ENCODE peak calls at places on chromosomes 16 and 17, in ten cellular contexts. E, L, A, T, P, R, F, B, Y and O are unnamed samples.

GRCh38 chr17:7912927-7913524 is 3.1 kb downstream of the RNF227 start:
- DNase-seq in E (peak; percentile 49), L (peak; percentile 89), A (peak; percentile 79), T (no peak), P (peak; percentile 81), R (no peak), F (no peak), B (peak; percentile 48), Y (no peak), O (peak; percentile 55)

GRCh38 chr16:27108051-27108770 is 41.5 kb downstream of the C16orf82 start:
- DNase-seq in E (no peak), L (no peak), A (no peak), T (no peak), P (no peak), R (no peak), F (no peak), B (no peak), Y (no peak), O (no peak)

GRCh38 chr17:40598021-40598927 is 33.0 kb upstream of the CCR7 start:
- DNase-seq in E (no peak), L (no peak), A (no peak), T (no peak), P (no peak), R (no peak), F (no peak), B (no peak), Y (no peak), O (no peak)

GRCh38 chr16:12471383-12471782 is 332.3 kb downstream of the CPPED1 start:
- DNase-seq in E (no peak), L (no peak), A (no peak), T (no peak), P (no peak), R (no peak), F (no peak), B (no peak), Y (no peak), O (no peak)

GRCh38 chr16:23145186-23145585 is 4.1 kb downstream of the USP31 start:
- DNase-seq in E (no peak), L (no peak), A (no peak), T (no peak), P (no peak), R (no peak), F (no peak), B (no peak), Y (no peak), O (no peak)

GRCh38 chr17:17937450-17937849 is 34.8 kb downstream of the TOM1L2 start:
- DNase-seq in E (no peak), L (no peak), A (no peak), T (no peak), P (no peak), R (no peak), F (no peak), B (no peak), Y (no peak), O (no peak)

GRCh38 chr16:25092489-25092888 is 19.1 kb upstream of the LCMT1 start:
- DNase-seq in E (no peak), L (no peak), A (no peak), T (no peak), P (no peak), R (no peak), F (no peak), B (no peak), Y (no peak), O (no peak)

GRCh38 chr17:64357191-64357981 is 33.3 kb downstream of the PECAM1 start:
- DNase-seq in E (peak; percentile 39), L (no peak), A (no peak), T (peak; percentile 69), P (no peak), R (no peak), F (peak; percentile 58), B (peak; percentile 86), Y (peak; percentile 66), O (peak; percentile 83)

GRCh38 chr17:1793447-1793806 is 31.6 kb downstream of the SERPINF1 start:
- DNase-seq in E (no peak), L (no peak), A (peak; percentile 57), T (no peak), P (no peak), R (no peak), F (no peak), B (peak; percentile 79), Y (no peak), O (no peak)

GRCh38 chr17:28270055-28270454 is 48.9 kb upstream of the TMEM97 start:
- DNase-seq in E (no peak), L (no peak), A (peak; percentile 28), T (no peak), P (no peak), R (no peak), F (no peak), B (no peak), Y (no peak), O (no peak)

GRCh38 chr16:67245189-67245585 is 2.1 kb downstream of the FHOD1 start:
- DNase-seq in E (no peak), L (no peak), A (no peak), T (no peak), P (no peak), R (no peak), F (no peak), B (peak; percentile 91), Y (no peak), O (no peak)

GRCh38 chr17:30379303-30380105 is 777 bp downstream of the CPD start:
- DNase-seq in E (no peak), L (peak; percentile 30), A (peak; percentile 38), T (no peak), P (no peak), R (no peak), F (peak; percentile 35), B (peak; percentile 22), Y (peak; percentile 20), O (peak; percentile 28)

GRCh38 chr17:31424944-31425582 is 33.6 kb downstream of the RAB11FIP4 start:
- DNase-seq in E (no peak), L (no peak), A (peak; percentile 86), T (no peak), P (no peak), R (no peak), F (no peak), B (peak; percentile 93), Y (no peak), O (no peak)

GRCh38 chr16:50467943-50468748 is 80.0 kb upstream of the NKD1 start:
- DNase-seq in E (no peak), L (no peak), A (no peak), T (no peak), P (no peak), R (no peak), F (no peak), B (peak; percentile 91), Y (no peak), O (no peak)

GRCh38 chr17:77420476-77420803 is 279.7 kb downstream of the SEC14L1 start:
- DNase-seq in E (no peak), L (no peak), A (no peak), T (no peak), P (no peak), R (no peak), F (no peak), B (peak; percentile 58), Y (no peak), O (peak; percentile 33)
- H3K4me3 ChIP-seq in E (no peak overlapping the region), L (peak overlapping the region; percentile 44), A (no peak overlapping the region), T (no peak overlapping the region), P (no peak overlapping the region), R (no peak overlapping the region), F (no peak overlapping the region), B (no peak overlapping the region), Y (no peak overlapping the region), O (no peak overlapping the region)

DNA sequence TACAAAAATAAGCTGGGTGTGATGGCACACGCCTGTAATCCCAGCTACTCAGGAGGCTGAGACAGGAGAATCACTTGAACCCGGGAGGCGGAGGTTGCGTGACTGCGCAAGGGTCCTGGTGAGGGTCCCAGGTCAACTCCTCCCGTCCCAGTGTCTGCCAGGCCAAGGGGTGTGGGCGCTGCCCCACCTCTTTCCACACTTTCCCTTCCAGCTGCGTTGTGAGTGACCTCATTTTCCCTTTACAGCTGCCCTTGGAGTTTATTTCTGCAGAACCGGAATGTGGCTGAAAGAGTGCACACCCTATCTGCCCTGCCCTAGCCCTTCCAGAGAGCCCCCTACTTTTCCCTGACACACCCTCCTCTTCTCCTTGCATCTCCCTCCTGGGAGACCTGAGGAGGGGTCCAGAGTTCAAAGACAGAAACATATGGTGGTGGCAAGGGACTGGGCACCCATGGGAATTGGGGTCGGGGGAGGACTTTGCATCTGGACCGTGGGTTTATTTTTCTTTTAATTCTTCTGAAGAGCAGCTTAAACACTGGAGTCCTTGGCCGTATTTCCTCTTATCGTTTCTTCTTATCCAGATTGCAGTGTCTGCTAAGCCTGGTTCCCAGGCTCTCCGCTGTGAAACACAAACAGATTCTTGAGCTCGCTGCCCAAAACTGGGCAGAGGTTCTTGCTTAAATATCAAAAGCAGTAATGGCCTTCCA is 20.9 kb downstream of the MRC2 start:
- DNase-seq in E (no peak), L (no peak), A (no peak), T (no peak), P (no peak), R (no peak), F (no peak), B (no peak), Y (no peak), O (peak; percentile 27)
- H3K27ac ChIP-seq in E (no peak overlapping the region), L (no peak overlapping the region), A (no peak overlapping the region), T (peak overlapping the region; percentile 28), P (no peak overlapping the region), R (no peak overlapping the region), F (peak overlapping the region; percentile 71), B (peak overlapping the region; percentile 17), Y (peak overlapping the region; percentile 59), O (no peak overlapping the region)

GRCh38 chr16:57531635-57532220 is 4.6 kb downstream of the CCDC102A start:
- DNase-seq in E (no peak), L (no peak), A (no peak), T (no peak), P (no peak), R (no peak), F (no peak), B (peak; percentile 1), Y (no peak), O (no peak)

GRCh38 chr16:57533618-57534336 is 2.6 kb downstream of the CCDC102A start:
- DNase-seq in E (no peak), L (no peak), A (no peak), T (peak; percentile 8), P (no peak), R (no peak), F (no peak), B (peak; percentile 2), Y (no peak), O (peak; percentile 63)

GRCh38 chr16:57532251-57532625 is 4.1 kb downstream of the CCDC102A start:
- DNase-seq in E (no peak), L (peak; percentile 27), A (no peak), T (no peak), P (no peak), R (no peak), F (no peak), B (peak; percentile 4), Y (no peak), O (no peak)

GRCh38 chr16:57534337-57534880 is 2.0 kb downstream of the CCDC102A start:
- DNase-seq in E (no peak), L (no peak), A (no peak), T (no peak), P (no peak), R (no peak), F (no peak), B (peak; percentile 0), Y (no peak), O (no peak)

GRCh38 chr16:57533366-57533617 is 3.1 kb downstream of the CCDC102A start:
- DNase-seq in E (no peak), L (no peak), A (no peak), T (no peak), P (no peak), R (no peak), F (no peak), B (no peak), Y (no peak), O (no peak)
- H3K4me3 ChIP-seq in E (no peak overlapping the region), L (no peak overlapping the region), A (no peak overlapping the region), T (no peak overlapping the region), P (no peak overlapping the region), R (no peak overlapping the region), F (no peak overlapping the region), B (no peak overlapping the region), Y (peak overlapping the region; percentile 24), O (no peak overlapping the region)

GRCh38 chr17:38709864-38710602 is 5.0 kb downstream of the MLLT6 start:
- DNase-seq in E (no peak), L (no peak), A (no peak), T (no peak), P (no peak), R (no peak), F (no peak), B (peak; percentile 67), Y (no peak), O (peak; percentile 88)
- H3K27ac ChIP-seq in E (no peak overlapping the region), L (no peak overlapping the region), A (no peak overlapping the region), T (no peak overlapping the region), P (no peak overlapping the region), R (no peak overlapping the region), F (no peak overlapping the region), B (peak overlapping the region; percentile 63), Y (no peak overlapping the region), O (peak overlapping the region; percentile 31)